ENCODE peak calls at places on chromosome 16, in nine cellular contexts. One of them, this sample, is unnamed.
A peak's percentile ranks its signal among the peaks of the same experiment; 100 is the strongest.

GRCh38 chr16:56512025-56512424 is 7.8 kb downstream of the BBS2 start:
- DNase-seq in stimulated activated CD8-positive, alpha-beta memory T cell treated with anti-CD3 and anti-CD28 coated beads, Interleukin-4, amount 100 ng/mL, for 4 hours: no peak
- DNase-seq in RWPE2: no peak
- DNase-seq in T-helper 2 cell: no peak
- DNase-seq in activated CD4-positive, CD25-positive, alpha-beta regulatory T cell: no peak
- DNase-seq in stimulated activated CD4-positive, alpha-beta T cell treated with anti-CD3 and anti-CD28 coated beads, Interleukin-15, amount 100 ng/mL, for 1 hour: no peak
- DNase-seq in HTR-8/SVneo: no peak
- DNase-seq in HT1080: no peak
- DNase-seq in HFF-Myc: no peak
- DNase-seq in this sample: no peak

GRCh38 chr16:9072806-9073341 is 18.6 kb upstream of the HAPSTR1 start:
- DNase-seq in activated CD4-positive, CD25-positive, alpha-beta regulatory T cell: no peak
- DNase-seq in RWPE2: no peak
- DNase-seq in stimulated activated CD8-positive, alpha-beta memory T cell treated with anti-CD3 and anti-CD28 coated beads, Interleukin-4, amount 100 ng/mL, for 4 hours: no peak
- DNase-seq in T-helper 2 cell: no peak
- DNase-seq in stimulated activated CD4-positive, alpha-beta T cell treated with anti-CD3 and anti-CD28 coated beads, Interleukin-15, amount 100 ng/mL, for 1 hour: no peak
- DNase-seq in HTR-8/SVneo: no peak
- DNase-seq in HT1080: peak; percentile 73
- DNase-seq in HFF-Myc: no peak
- DNase-seq in this sample: no peak

GRCh38 chr16:72604375-72604774 is 432.4 kb upstream of the PMFBP1 start:
- DNase-seq in T-helper 2 cell: no peak
- DNase-seq in HFF-Myc: no peak
- DNase-seq in HT1080: no peak
- DNase-seq in stimulated activated CD8-positive, alpha-beta memory T cell treated with anti-CD3 and anti-CD28 coated beads, Interleukin-4, amount 100 ng/mL, for 4 hours: no peak
- DNase-seq in HTR-8/SVneo: no peak
- DNase-seq in RWPE2: no peak
- DNase-seq in stimulated activated CD4-positive, alpha-beta T cell treated with anti-CD3 and anti-CD28 coated beads, Interleukin-15, amount 100 ng/mL, for 1 hour: no peak
- DNase-seq in activated CD4-positive, CD25-positive, alpha-beta regulatory T cell: no peak
- DNase-seq in this sample: no peak

GRCh38 chr16:337437-337836 is 15.1 kb downstream of the AXIN1 start:
- DNase-seq in T-helper 2 cell: no peak
- DNase-seq in HTR-8/SVneo: no peak
- DNase-seq in HFF-Myc: no peak
- DNase-seq in stimulated activated CD4-positive, alpha-beta T cell treated with anti-CD3 and anti-CD28 coated beads, Interleukin-15, amount 100 ng/mL, for 1 hour: no peak
- DNase-seq in HT1080: no peak
- DNase-seq in RWPE2: no peak
- DNase-seq in stimulated activated CD8-positive, alpha-beta memory T cell treated with anti-CD3 and anti-CD28 coated beads, Interleukin-4, amount 100 ng/mL, for 4 hours: no peak
- DNase-seq in activated CD4-positive, CD25-positive, alpha-beta regulatory T cell: no peak
- DNase-seq in this sample: no peak

GRCh38 chr16:64092284-64092683 is 1029.6 kb downstream of the CDH11 start:
- DNase-seq in RWPE2: no peak
- DNase-seq in HT1080: peak; percentile 74
- DNase-seq in HFF-Myc: peak; percentile 32
- DNase-seq in stimulated activated CD4-positive, alpha-beta T cell treated with anti-CD3 and anti-CD28 coated beads, Interleukin-15, amount 100 ng/mL, for 1 hour: no peak
- DNase-seq in HTR-8/SVneo: no peak
- DNase-seq in stimulated activated CD8-positive, alpha-beta memory T cell treated with anti-CD3 and anti-CD28 coated beads, Interleukin-4, amount 100 ng/mL, for 4 hours: no peak
- DNase-seq in activated CD4-positive, CD25-positive, alpha-beta regulatory T cell: no peak
- DNase-seq in T-helper 2 cell: no peak
- DNase-seq in this sample: no peak

GRCh38 chr16:6165330-6165984 is 1067.9 kb upstream of the EEF2KMT start:
- DNase-seq in HT1080: peak; percentile 30
- DNase-seq in activated CD4-positive, CD25-positive, alpha-beta regulatory T cell: no peak
- DNase-seq in HFF-Myc: no peak
- DNase-seq in HTR-8/SVneo: no peak
- DNase-seq in T-helper 2 cell: no peak
- DNase-seq in stimulated activated CD8-positive, alpha-beta memory T cell treated with anti-CD3 and anti-CD28 coated beads, Interleukin-4, amount 100 ng/mL, for 4 hours: no peak
- DNase-seq in stimulated activated CD4-positive, alpha-beta T cell treated with anti-CD3 and anti-CD28 coated beads, Interleukin-15, amount 100 ng/mL, for 1 hour: no peak
- DNase-seq in RWPE2: no peak
- DNase-seq in this sample: peak; percentile 11

GRCh38 chr16:68355447-68356248 is 44.8 kb downstream of the PRMT7 start:
- DNase-seq in HT1080: no peak
- DNase-seq in HTR-8/SVneo: no peak
- DNase-seq in T-helper 2 cell: no peak
- DNase-seq in stimulated activated CD8-positive, alpha-beta memory T cell treated with anti-CD3 and anti-CD28 coated beads, Interleukin-4, amount 100 ng/mL, for 4 hours: no peak
- DNase-seq in HFF-Myc: no peak
- DNase-seq in stimulated activated CD4-positive, alpha-beta T cell treated with anti-CD3 and anti-CD28 coated beads, Interleukin-15, amount 100 ng/mL, for 1 hour: no peak
- DNase-seq in RWPE2: no peak
- DNase-seq in activated CD4-positive, CD25-positive, alpha-beta regulatory T cell: no peak
- DNase-seq in this sample: no peak

GRCh38 chr16:9695152-9695551 is 487.1 kb downstream of the GRIN2A start:
- DNase-seq in activated CD4-positive, CD25-positive, alpha-beta regulatory T cell: no peak
- DNase-seq in T-helper 2 cell: no peak
- DNase-seq in stimulated activated CD8-positive, alpha-beta memory T cell treated with anti-CD3 and anti-CD28 coated beads, Interleukin-4, amount 100 ng/mL, for 4 hours: no peak
- DNase-seq in RWPE2: no peak
- DNase-seq in stimulated activated CD4-positive, alpha-beta T cell treated with anti-CD3 and anti-CD28 coated beads, Interleukin-15, amount 100 ng/mL, for 1 hour: no peak
- DNase-seq in HT1080: no peak
- DNase-seq in HTR-8/SVneo: no peak
- DNase-seq in HFF-Myc: no peak
- DNase-seq in this sample: no peak

GRCh38 chr16:11386791-11387546 is 41.7 kb downstream of the RMI2 start:
- DNase-seq in stimulated activated CD8-positive, alpha-beta memory T cell treated with anti-CD3 and anti-CD28 coated beads, Interleukin-4, amount 100 ng/mL, for 4 hours: no peak
- DNase-seq in T-helper 2 cell: no peak
- DNase-seq in HT1080: no peak
- DNase-seq in stimulated activated CD4-positive, alpha-beta T cell treated with anti-CD3 and anti-CD28 coated beads, Interleukin-15, amount 100 ng/mL, for 1 hour: no peak
- DNase-seq in activated CD4-positive, CD25-positive, alpha-beta regulatory T cell: no peak
- DNase-seq in HTR-8/SVneo: no peak
- DNase-seq in HFF-Myc: no peak
- DNase-seq in RWPE2: no peak
- DNase-seq in this sample: no peak

GRCh38 chr16:3481696-3482658 is 13.3 kb downstream of the C16orf90 start:
- DNase-seq in HFF-Myc: no peak
- DNase-seq in stimulated activated CD4-positive, alpha-beta T cell treated with anti-CD3 and anti-CD28 coated beads, Interleukin-15, amount 100 ng/mL, for 1 hour: no peak
- DNase-seq in stimulated activated CD8-positive, alpha-beta memory T cell treated with anti-CD3 and anti-CD28 coated beads, Interleukin-4, amount 100 ng/mL, for 4 hours: no peak
- DNase-seq in T-helper 2 cell: no peak
- DNase-seq in activated CD4-positive, CD25-positive, alpha-beta regulatory T cell: no peak
- DNase-seq in RWPE2: no peak
- DNase-seq in HT1080: no peak
- DNase-seq in HTR-8/SVneo: no peak
- DNase-seq in this sample: no peak

GRCh38 chr16:28298511-28298878 is 6.2 kb downstream of the SBK1 start:
- DNase-seq in activated CD4-positive, CD25-positive, alpha-beta regulatory T cell: no peak
- DNase-seq in stimulated activated CD8-positive, alpha-beta memory T cell treated with anti-CD3 and anti-CD28 coated beads, Interleukin-4, amount 100 ng/mL, for 4 hours: no peak
- DNase-seq in T-helper 2 cell: no peak
- DNase-seq in HTR-8/SVneo: no peak
- DNase-seq in stimulated activated CD4-positive, alpha-beta T cell treated with anti-CD3 and anti-CD28 coated beads, Interleukin-15, amount 100 ng/mL, for 1 hour: no peak
- DNase-seq in HFF-Myc: no peak
- DNase-seq in HT1080: no peak
- DNase-seq in RWPE2: no peak
- DNase-seq in this sample: no peak

GRCh38 chr16:20868890-20869289 is 31.3 kb downstream of the DCUN1D3 start:
- DNase-seq in HTR-8/SVneo: no peak
- DNase-seq in HFF-Myc: peak; percentile 37
- DNase-seq in stimulated activated CD4-positive, alpha-beta T cell treated with anti-CD3 and anti-CD28 coated beads, Interleukin-15, amount 100 ng/mL, for 1 hour: no peak
- DNase-seq in activated CD4-positive, CD25-positive, alpha-beta regulatory T cell: no peak
- DNase-seq in T-helper 2 cell: no peak
- DNase-seq in RWPE2: no peak
- DNase-seq in HT1080: peak; percentile 71
- DNase-seq in stimulated activated CD8-positive, alpha-beta memory T cell treated with anti-CD3 and anti-CD28 coated beads, Interleukin-4, amount 100 ng/mL, for 4 hours: no peak
- DNase-seq in this sample: peak; percentile 86